ENCODE peak calls at places on chromosomes 5 and 9, in six cellular contexts. S is caudate nucleus, C is sigmoid colon, N is fibroblast of lung, T is psoas muscle, R is substantia nigra. J is an unnamed sample.
A peak's percentile ranks its signal among the peaks of the same experiment; 100 is the strongest.

GRCh38 chr5:18553269-18553668 is 919.0 kb downstream of the TAF11L14 start:
- DNase-seq in S (no peak), C (no peak), T (no peak), R (no peak), N (peak; percentile 80), J (no peak)

GRCh38 chr5:133384120-133384855 is 228.1 kb downstream of the FSTL4 start:
- DNase-seq in N (no peak), C (peak; percentile 26), T (no peak), R (no peak), S (no peak), J (no peak)

GRCh38 chr5:141677415-141677814 is 4.6 kb downstream of the ARAP3 start:
- DNase-seq in R (no peak), T (no peak), N (no peak), S (no peak), C (no peak), J (no peak)

GRCh38 chr5:14458414-14458813 is 123.2 kb upstream of the OTULINL start:
- DNase-seq in R (no peak), T (no peak), S (no peak), C (no peak), N (no peak), J (no peak)

GRCh38 chr9:121322037-121322736 is 47.9 kb downstream of the STOM start:
- DNase-seq in C (no peak), N (peak; percentile 95), S (no peak), T (no peak), R (no peak), J (no peak)

GRCh38 chr9:121317737-121318630 is 50.0 kb downstream of the GSN start:
- DNase-seq in N (no peak), R (no peak), S (no peak), T (no peak), C (no peak), J (no peak)

GRCh38 chr5:64210866-64211265 is 45.2 kb downstream of the RNF180 start:
- DNase-seq in S (no peak), N (peak; percentile 92), T (no peak), R (no peak), C (no peak), J (no peak)

GRCh38 chr9:82490019-82490499 is 501.5 kb downstream of the SPATA31D1 start:
- DNase-seq in R (no peak), N (peak; percentile 89), C (no peak), S (no peak), T (no peak), J (no peak)

GRCh38 chr9:130919559-130920145 is 19.4 kb downstream of the FIBCD1 start:
- DNase-seq in N (no peak), R (no peak), C (no peak), T (no peak), S (no peak), J (no peak)

GRCh38 chr5:103393131-103393754 is 134.7 kb downstream of the MACIR start:
- DNase-seq in C (peak; percentile 63), S (no peak), T (no peak), R (no peak), N (peak; percentile 37), J (peak; percentile 19)

GRCh38 chr5:167244583-167244982 is 1046.9 kb upstream of the WWC1 start:
- DNase-seq in S (no peak), N (no peak), C (no peak), T (no peak), R (no peak), J (no peak)

GRCh38 chr9:119967867-119968535 is 598.8 kb upstream of the BRINP1 start:
- DNase-seq in T (no peak), S (no peak), C (no peak), R (no peak), N (no peak), J (no peak)

GRCh38 chr9:119963258-119963797 is 594.1 kb upstream of the BRINP1 start:
- DNase-seq in T (no peak), C (no peak), S (no peak), N (peak; percentile 95), R (no peak), J (no peak)

GRCh38 chr9:119959846-119960545 is 590.8 kb upstream of the BRINP1 start:
- DNase-seq in S (no peak), T (no peak), C (no peak), R (no peak), N (peak; percentile 78), J (no peak)

GRCh38 chr9:119961774-119962408 is 592.7 kb upstream of the BRINP1 start:
- DNase-seq in T (peak; percentile 48), C (no peak), S (no peak), N (no peak), R (peak; percentile 26), J (peak; percentile 19)

GRCh38 chr9:119963798-119964372 is 594.6 kb upstream of the BRINP1 start:
- DNase-seq in C (no peak), N (peak; percentile 98), T (no peak), R (no peak), S (no peak), J (no peak)
- H3K27ac ChIP-seq in C (peak overlapping the region; percentile 37), N (peak overlapping the region; percentile 46), T (no peak overlapping the region), R (no peak overlapping the region), S (no peak overlapping the region), J (no peak overlapping the region)

GRCh38 chr9:98094851-98095250 is 24.2 kb downstream of the TRIM14 start:
- DNase-seq in T (no peak), R (no peak), C (no peak), S (no peak), N (no peak), J (no peak)
- H3K27ac ChIP-seq in T (no peak overlapping the region), R (no peak overlapping the region), C (no peak overlapping the region), S (no peak overlapping the region), N (no peak overlapping the region), J (no peak overlapping the region)

GRCh38 chr5:148967783-148968182 is 95.1 kb downstream of the SH3TC2 start:
- DNase-seq in N (no peak), S (no peak), R (no peak), C (peak; percentile 37), T (no peak), J (no peak)
- H3K27ac ChIP-seq in N (no peak overlapping the region), S (no peak overlapping the region), R (no peak overlapping the region), C (no peak overlapping the region), T (peak overlapping the region; percentile 62), J (peak overlapping the region; percentile 94)

DNA sequence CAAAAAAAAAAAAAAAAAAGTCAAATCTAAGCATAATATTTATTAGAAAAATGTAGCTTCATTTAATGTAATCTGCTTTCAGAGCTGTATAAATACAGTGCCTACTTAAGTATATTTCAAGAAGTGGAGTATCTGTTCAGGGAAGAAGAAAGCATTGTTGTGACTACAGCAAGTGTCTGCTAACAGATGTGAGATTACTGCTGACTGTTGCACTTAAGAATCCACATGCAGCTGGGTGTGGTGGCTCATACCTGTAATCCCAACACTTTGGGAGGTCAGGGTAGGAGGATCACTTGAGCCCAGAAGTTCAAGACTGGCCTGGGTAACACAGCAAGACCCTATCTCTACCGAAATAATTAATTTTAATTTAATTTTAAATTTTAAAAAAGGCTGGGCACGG is 19.0 kb downstream of the KDM3B start:
- DNase-seq in N (no peak), S (no peak), T (no peak), C (no peak), R (no peak), J (no peak)
- H3K27ac ChIP-seq in N (no peak overlapping the region), S (no peak overlapping the region), T (peak overlapping the region; percentile 71), C (no peak overlapping the region), R (no peak overlapping the region), J (peak overlapping the region; percentile 72)

GRCh38 chr9:93183106-93183662 is 755 bp upstream of the WNK2 start:
- DNase-seq in R (no peak), S (no peak), C (no peak), T (no peak), N (no peak), J (no peak)
- H3K27ac ChIP-seq in R (no peak overlapping the region), S (no peak overlapping the region), C (peak overlapping the region; percentile 88), T (no peak overlapping the region), N (no peak overlapping the region), J (peak overlapping the region; percentile 85)

GRCh38 chr9:14322211-14323082 is 8.5 kb upstream of the NFIB start:
- DNase-seq in R (peak; percentile 92), T (peak; percentile 96), C (peak; percentile 96), S (peak; percentile 84), N (peak; percentile 92), J (peak; percentile 86)

GRCh38 chr9:14323083-14323968 is 9.4 kb upstream of the NFIB start:
- DNase-seq in C (no peak), T (no peak), R (no peak), S (no peak), N (no peak), J (no peak)

GRCh38 chr9:14321517-14322125 is 7.7 kb upstream of the NFIB start:
- DNase-seq in N (peak; percentile 63), R (no peak), C (no peak), T (no peak), S (no peak), J (no peak)

GRCh38 chr9:14326264-14326826 is 12.4 kb upstream of the NFIB start:
- DNase-seq in S (no peak), T (no peak), R (no peak), C (no peak), N (peak; percentile 92), J (peak; percentile 77)

DNA sequence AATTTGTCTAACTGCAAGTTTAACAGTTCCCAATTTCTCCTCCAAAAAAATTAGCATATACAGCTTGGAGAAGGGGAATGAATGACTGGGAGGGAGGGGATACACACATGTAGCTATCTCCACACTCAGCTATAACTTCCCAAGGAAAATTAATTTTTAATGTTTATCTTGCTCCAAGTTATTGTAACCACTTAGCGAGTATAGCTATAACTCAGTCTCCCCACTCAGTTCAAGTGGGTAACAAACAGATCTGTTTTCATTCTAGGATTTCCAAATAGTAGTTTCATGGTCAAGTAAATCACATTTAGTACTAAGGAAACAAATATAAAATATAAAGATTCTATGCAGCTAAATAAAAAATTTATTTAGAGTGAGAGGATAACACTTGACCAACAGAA is 10.0 kb upstream of the NFIB start:
- DNase-seq in C (no peak), T (no peak), R (no peak), S (no peak), N (no peak), J (no peak)
- H3K27ac ChIP-seq in C (peak overlapping the region; percentile 99), T (peak overlapping the region; percentile 99), R (no peak overlapping the region), S (no peak overlapping the region), N (no peak overlapping the region), J (peak overlapping the region; percentile 98)